ENCODE peak calls at places on chromosome 18, in five cellular contexts. E is retinal pigment epithelial cell, L is Daoy, M is fibroblast of the conjunctiva, D is sigmoid colon. J is an unnamed sample.

GRCh38 chr18:48756511-48757226 is 194.1 kb downstream of the SMAD7 start:
- DNase-seq in M (no peak), L (no peak), D (no peak), E (no peak), J (no peak)

GRCh38 chr18:76450912-76451421 is 44.1 kb downstream of the ZNF516 start:
- DNase-seq in E (no peak), M (no peak), D (peak), L (peak), J (no peak)

GRCh38 chr18:76380791-76381405 is 114.1 kb downstream of the ZNF516 start:
- DNase-seq in L (peak), M (no peak), E (no peak), D (peak), J (no peak)

GRCh38 chr18:6370410-6370809 is 44.3 kb downstream of the L3MBTL4 start:
- DNase-seq in D (no peak), E (no peak), L (peak), M (no peak), J (no peak)

GRCh38 chr18:22977847-22978701 is 44.9 kb downstream of the RBBP8 start:
- DNase-seq in M (peak), L (peak), D (no peak), E (peak), J (no peak)

GRCh38 chr18:2304378-2305175 is 266.7 kb downstream of the METTL4 start:
- DNase-seq in M (no peak), L (no peak), D (no peak), E (peak), J (no peak)

GRCh38 chr18:50819027-50819726 is 639 bp downstream of the MRO start:
- DNase-seq in M (no peak), D (peak), E (no peak), L (no peak), J (no peak)

GRCh38 chr18:48853588-48853987 is 97.2 kb downstream of the SMAD7 start:
- DNase-seq in E (no peak), M (no peak), D (no peak), L (no peak), J (no peak)

GRCh38 chr18:76932026-76932819 is 109.9 kb downstream of the ZNF236 start:
- DNase-seq in L (no peak), E (no peak), D (no peak), M (peak), J (no peak)

GRCh38 chr18:48222118-48222517 is 187.1 kb downstream of the ZBTB7C start:
- DNase-seq in E (no peak), D (no peak), L (peak), M (peak), J (peak)

GRCh38 chr18:58054041-58054733 is 10.2 kb downstream of the NEDD4L start:
- DNase-seq in L (peak), E (no peak), D (no peak), M (no peak), J (no peak)

GRCh38 chr18:62493033-62493862 is 29.6 kb upstream of the ZCCHC2 start:
- DNase-seq in D (no peak), E (no peak), L (no peak), M (no peak), J (no peak)

GRCh38 chr18:67478249-67478648 is 38.3 kb downstream of the DSEL start:
- DNase-seq in D (no peak), L (no peak), E (no peak), M (no peak), J (no peak)

GRCh38 chr18:50970006-50970405 is 2.2 kb downstream of the ELAC1 start:
- DNase-seq in D (no peak), L (no peak), M (no peak), E (no peak), J (no peak)

GRCh38 chr18:26655614-26656400 is 107.5 kb upstream of the KCTD1 start:
- DNase-seq in D (peak), E (peak), L (peak), M (no peak), J (no peak)

GRCh38 chr18:905307-905947 is 756 bp downstream of the ADCYAP1 start:
- DNase-seq in M (no peak), L (no peak), D (no peak), E (no peak), J (no peak)

GRCh38 chr18:27803957-27804356 is 373.0 kb downstream of the CDH2 start:
- DNase-seq in E (no peak), D (no peak), L (no peak), M (no peak), J (no peak)

GRCh38 chr18:59446012-59446411 is 86.9 kb upstream of the LMAN1 start:
- DNase-seq in E (peak), D (no peak), M (peak), L (no peak), J (no peak)

GRCh38 chr18:75823376-75823950 is 396.0 kb upstream of the SMIM21 start:
- DNase-seq in M (no peak), L (no peak), E (no peak), D (no peak), J (no peak)

GRCh38 chr18:22318745-22319407 is 98.8 kb downstream of the CTAGE1 start:
- DNase-seq in M (no peak), L (no peak), E (peak), D (no peak), J (no peak)

GRCh38 chr18:32427084-32427933 is 43.4 kb downstream of the GAREM1 start:
- DNase-seq in E (no peak), M (no peak), D (no peak), L (no peak), J (no peak)

GRCh38 chr18:39761273-39761672 is 2193.8 kb upstream of the PIK3C3 start:
- DNase-seq in D (no peak), L (no peak), E (no peak), M (no peak), J (no peak)

GRCh38 chr18:12589419-12589818 is 68.5 kb downstream of the SPIRE1 start:
- DNase-seq in D (no peak), E (no peak), M (no peak), L (no peak), J (no peak)

GRCh38 chr18:56043691-56044090 is 455.7 kb upstream of the TCF4 start:
- DNase-seq in L (no peak), E (no peak), M (no peak), D (peak), J (no peak)

GRCh38 chr18:77068321-77068841 is 64.2 kb downstream of the MBP start:
- DNase-seq in D (no peak), E (no peak), M (no peak), L (no peak), J (peak)

GRCh38 chr18:2471523-2471922 is 99.8 kb downstream of the METTL4 start:
- DNase-seq in M (no peak), L (no peak), D (no peak), E (no peak), J (no peak)